ENCODE peak calls at places on chromosome 19, in ten cellular contexts. One of them, this sample, is unnamed.

GRCh38 chr19:1825909-1826556 is 14.0 kb upstream of the ATP8B3 start:
- DNase-seq in brain microvascular endothelial cell: peak; percentile 44
- DNase-seq in sigmoid colon: peak; percentile 88
- DNase-seq in DND-41: peak; percentile 79
- DNase-seq in PC-3: peak; percentile 67
- DNase-seq in neural progenitor cell: peak; percentile 89
- DNase-seq in testis: peak; percentile 89
- DNase-seq in CD4-positive, alpha-beta T cell: peak; percentile 76
- DNase-seq in colonic mucosa: peak; percentile 81
- DNase-seq in AG04450: peak; percentile 36
- DNase-seq in this sample: peak; percentile 91

GRCh38 chr19:55452381-55453325 is 8.8 kb downstream of the ISOC2 start:
- DNase-seq in brain microvascular endothelial cell: peak; percentile 75
- DNase-seq in sigmoid colon: peak; percentile 88
- DNase-seq in DND-41: peak; percentile 95
- DNase-seq in PC-3: peak; percentile 57
- DNase-seq in neural progenitor cell: peak; percentile 94
- DNase-seq in testis: peak; percentile 81
- DNase-seq in CD4-positive, alpha-beta T cell: no peak
- DNase-seq in colonic mucosa: peak; percentile 63
- DNase-seq in AG04450: peak; percentile 27
- DNase-seq in this sample: peak; percentile 65

GRCh38 chr19:16459680-16460079 is 12.1 kb downstream of the EPS15L1 start:
- DNase-seq in brain microvascular endothelial cell: no peak
- DNase-seq in sigmoid colon: no peak
- DNase-seq in DND-41: no peak
- DNase-seq in PC-3: no peak
- DNase-seq in neural progenitor cell: no peak
- DNase-seq in testis: no peak
- DNase-seq in CD4-positive, alpha-beta T cell: no peak
- DNase-seq in colonic mucosa: no peak
- DNase-seq in AG04450: no peak
- DNase-seq in this sample: no peak

GRCh38 chr19:15323496-15324235 is 8.7 kb downstream of the BRD4 start:
- DNase-seq in brain microvascular endothelial cell: no peak
- DNase-seq in sigmoid colon: peak; percentile 80
- DNase-seq in DND-41: no peak
- DNase-seq in PC-3: no peak
- DNase-seq in neural progenitor cell: no peak
- DNase-seq in testis: no peak
- DNase-seq in CD4-positive, alpha-beta T cell: no peak
- DNase-seq in colonic mucosa: peak; percentile 64
- DNase-seq in AG04450: no peak
- DNase-seq in this sample: peak; percentile 70

GRCh38 chr19:3821156-3821555 is 35.0 kb upstream of the MATK start:
- DNase-seq in brain microvascular endothelial cell: no peak
- DNase-seq in sigmoid colon: no peak
- DNase-seq in DND-41: no peak
- DNase-seq in PC-3: no peak
- DNase-seq in neural progenitor cell: no peak
- DNase-seq in testis: no peak
- DNase-seq in CD4-positive, alpha-beta T cell: no peak
- DNase-seq in colonic mucosa: no peak
- DNase-seq in AG04450: no peak
- DNase-seq in this sample: no peak

GRCh38 chr19:3520166-3521103 is 14.3 kb downstream of the FZR1 start:
- DNase-seq in brain microvascular endothelial cell: no peak
- DNase-seq in sigmoid colon: no peak
- DNase-seq in DND-41: no peak
- DNase-seq in PC-3: no peak
- DNase-seq in neural progenitor cell: no peak
- DNase-seq in testis: no peak
- DNase-seq in CD4-positive, alpha-beta T cell: no peak
- DNase-seq in colonic mucosa: no peak
- DNase-seq in AG04450: no peak
- DNase-seq in this sample: peak; percentile 30

GRCh38 chr19:5354403-5354802 is 13.8 kb upstream of the PTPRS start:
- DNase-seq in brain microvascular endothelial cell: peak; percentile 29
- DNase-seq in sigmoid colon: no peak
- DNase-seq in DND-41: peak; percentile 34
- DNase-seq in PC-3: peak; percentile 29
- DNase-seq in neural progenitor cell: peak; percentile 39
- DNase-seq in testis: no peak
- DNase-seq in CD4-positive, alpha-beta T cell: no peak
- DNase-seq in colonic mucosa: no peak
- DNase-seq in AG04450: no peak
- DNase-seq in this sample: no peak

GRCh38 chr19:5314012-5314906 is 26.4 kb downstream of the PTPRS start:
- DNase-seq in brain microvascular endothelial cell: no peak
- DNase-seq in sigmoid colon: no peak
- DNase-seq in DND-41: no peak
- DNase-seq in PC-3: no peak
- DNase-seq in neural progenitor cell: no peak
- DNase-seq in testis: no peak
- DNase-seq in CD4-positive, alpha-beta T cell: no peak
- DNase-seq in colonic mucosa: no peak
- DNase-seq in AG04450: no peak
- DNase-seq in this sample: no peak

GRCh38 chr19:56170261-56170660 is 5.5 kb upstream of the GALP start:
- DNase-seq in brain microvascular endothelial cell: peak; percentile 16
- DNase-seq in sigmoid colon: no peak
- DNase-seq in DND-41: no peak
- DNase-seq in PC-3: peak; percentile 94
- DNase-seq in neural progenitor cell: no peak
- DNase-seq in testis: no peak
- DNase-seq in CD4-positive, alpha-beta T cell: no peak
- DNase-seq in colonic mucosa: no peak
- DNase-seq in AG04450: no peak
- DNase-seq in this sample: no peak

GRCh38 chr19:46426035-46426505 is 2.7 kb downstream of the PNMA8C start:
- DNase-seq in brain microvascular endothelial cell: no peak
- DNase-seq in sigmoid colon: no peak
- DNase-seq in DND-41: no peak
- DNase-seq in PC-3: no peak
- DNase-seq in neural progenitor cell: peak; percentile 33
- DNase-seq in testis: no peak
- DNase-seq in CD4-positive, alpha-beta T cell: no peak
- DNase-seq in colonic mucosa: no peak
- DNase-seq in AG04450: no peak
- DNase-seq in this sample: peak; percentile 52

GRCh38 chr19:2048959-2049740 is 1.9 kb downstream of the MKNK2 start:
- DNase-seq in brain microvascular endothelial cell: no peak
- DNase-seq in sigmoid colon: peak; percentile 81
- DNase-seq in DND-41: no peak
- DNase-seq in PC-3: no peak
- DNase-seq in neural progenitor cell: peak; percentile 24
- DNase-seq in testis: peak; percentile 72
- DNase-seq in CD4-positive, alpha-beta T cell: no peak
- DNase-seq in colonic mucosa: no peak
- DNase-seq in AG04450: no peak
- DNase-seq in this sample: peak; percentile 86

GRCh38 chr19:5048091-5048726 is 79.3 kb downstream of the KDM4B start:
- DNase-seq in brain microvascular endothelial cell: peak; percentile 69
- DNase-seq in sigmoid colon: peak; percentile 87
- DNase-seq in DND-41: peak; percentile 57
- DNase-seq in PC-3: peak; percentile 92
- DNase-seq in neural progenitor cell: peak; percentile 90
- DNase-seq in testis: peak; percentile 86
- DNase-seq in CD4-positive, alpha-beta T cell: peak; percentile 57
- DNase-seq in colonic mucosa: peak; percentile 85
- DNase-seq in AG04450: peak; percentile 39
- DNase-seq in this sample: peak; percentile 93

GRCh38 chr19:9940778-9941177 is 4.5 kb upstream of the OLFM2 start:
- DNase-seq in brain microvascular endothelial cell: peak; percentile 41
- DNase-seq in sigmoid colon: no peak
- DNase-seq in DND-41: no peak
- DNase-seq in PC-3: no peak
- DNase-seq in neural progenitor cell: no peak
- DNase-seq in testis: no peak
- DNase-seq in CD4-positive, alpha-beta T cell: no peak
- DNase-seq in colonic mucosa: no peak
- DNase-seq in AG04450: no peak
- DNase-seq in this sample: no peak

GRCh38 chr19:16429066-16429758 is 42.6 kb downstream of the EPS15L1 start:
- DNase-seq in brain microvascular endothelial cell: no peak
- DNase-seq in sigmoid colon: peak; percentile 89
- DNase-seq in DND-41: no peak
- DNase-seq in PC-3: peak; percentile 8
- DNase-seq in neural progenitor cell: no peak
- DNase-seq in testis: peak; percentile 59
- DNase-seq in CD4-positive, alpha-beta T cell: no peak
- DNase-seq in colonic mucosa: no peak
- DNase-seq in AG04450: no peak
- DNase-seq in this sample: peak; percentile 52

GRCh38 chr19:14023404-14024235 is 4.3 kb upstream of the RLN3 start:
- DNase-seq in brain microvascular endothelial cell: peak; percentile 39
- DNase-seq in sigmoid colon: no peak
- DNase-seq in DND-41: no peak
- DNase-seq in PC-3: peak; percentile 72
- DNase-seq in neural progenitor cell: peak; percentile 74
- DNase-seq in testis: peak; percentile 37
- DNase-seq in CD4-positive, alpha-beta T cell: no peak
- DNase-seq in colonic mucosa: peak; percentile 72
- DNase-seq in AG04450: no peak
- DNase-seq in this sample: peak; percentile 58
- TF ChIP-seq CTCF in brain microvascular endothelial cell: peak; percentile 75
- TF ChIP-seq CTCF in sigmoid colon: no peak
- TF ChIP-seq CTCF in DND-41: no peak
- TF ChIP-seq CTCF in PC-3: peak; percentile 75
- TF ChIP-seq CTCF in neural progenitor cell: peak; percentile 66
- TF ChIP-seq CTCF in testis: peak; percentile 37
- TF ChIP-seq CTCF in CD4-positive, alpha-beta T cell: peak; percentile 26
- TF ChIP-seq CTCF in colonic mucosa: peak; percentile 41
- TF ChIP-seq CTCF in AG04450: peak; percentile 38
- TF ChIP-seq CTCF in this sample: peak; percentile 31

DNA sequence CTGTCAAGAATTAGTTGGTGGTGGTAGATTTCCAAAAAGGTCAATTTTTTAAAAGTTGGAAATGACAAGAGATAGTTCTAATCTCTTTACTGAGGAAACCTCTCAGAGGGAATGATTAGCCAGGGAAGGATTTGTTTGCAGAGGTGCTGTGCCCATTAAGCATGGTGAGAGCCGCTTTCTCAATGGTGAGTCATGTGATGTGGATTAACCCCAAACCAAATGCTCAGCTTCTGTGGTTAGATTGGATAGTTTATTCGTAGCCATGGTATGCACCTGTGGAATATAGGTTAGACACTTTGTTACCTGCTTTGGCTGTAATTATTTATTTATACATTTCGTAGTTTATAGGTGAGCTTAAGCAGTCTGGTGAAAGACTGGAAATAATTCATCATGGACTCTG is 7.1 kb downstream of the HNRNPM start:
- DNase-seq in brain microvascular endothelial cell: peak; percentile 30
- DNase-seq in sigmoid colon: peak; percentile 34
- DNase-seq in DND-41: no peak
- DNase-seq in PC-3: peak; percentile 96
- DNase-seq in neural progenitor cell: peak; percentile 40
- DNase-seq in testis: no peak
- DNase-seq in CD4-positive, alpha-beta T cell: no peak
- DNase-seq in colonic mucosa: no peak
- DNase-seq in AG04450: no peak
- DNase-seq in this sample: no peak
- H3K27ac ChIP-seq in brain microvascular endothelial cell: no peak overlapping the region
- H3K27ac ChIP-seq in sigmoid colon: no peak overlapping the region
- H3K27ac ChIP-seq in DND-41: no peak overlapping the region
- H3K27ac ChIP-seq in PC-3: peak overlapping the region; percentile 30
- H3K27ac ChIP-seq in neural progenitor cell: peak overlapping the region; percentile 60
- H3K27ac ChIP-seq in testis: no peak overlapping the region
- H3K27ac ChIP-seq in CD4-positive, alpha-beta T cell: no peak overlapping the region
- H3K27ac ChIP-seq in colonic mucosa: no peak overlapping the region
- H3K27ac ChIP-seq in AG04450: no peak overlapping the region
- H3K27ac ChIP-seq in this sample: no peak overlapping the region

GRCh38 chr19:11797491-11797890 is 832 bp upstream of the ZNF491 start:
- DNase-seq in brain microvascular endothelial cell: peak; percentile 64
- DNase-seq in sigmoid colon: peak; percentile 94
- DNase-seq in DND-41: peak; percentile 88
- DNase-seq in PC-3: peak; percentile 96
- DNase-seq in neural progenitor cell: peak; percentile 88
- DNase-seq in testis: peak; percentile 91
- DNase-seq in CD4-positive, alpha-beta T cell: peak; percentile 58
- DNase-seq in colonic mucosa: peak; percentile 96
- DNase-seq in AG04450: peak; percentile 77
- DNase-seq in this sample: peak; percentile 93

GRCh38 chr19:11792942-11793341 is 5.4 kb upstream of the ZNF491 start:
- DNase-seq in brain microvascular endothelial cell: no peak
- DNase-seq in sigmoid colon: no peak
- DNase-seq in DND-41: no peak
- DNase-seq in PC-3: no peak
- DNase-seq in neural progenitor cell: no peak
- DNase-seq in testis: no peak
- DNase-seq in CD4-positive, alpha-beta T cell: no peak
- DNase-seq in colonic mucosa: no peak
- DNase-seq in AG04450: no peak
- DNase-seq in this sample: no peak

DNA sequence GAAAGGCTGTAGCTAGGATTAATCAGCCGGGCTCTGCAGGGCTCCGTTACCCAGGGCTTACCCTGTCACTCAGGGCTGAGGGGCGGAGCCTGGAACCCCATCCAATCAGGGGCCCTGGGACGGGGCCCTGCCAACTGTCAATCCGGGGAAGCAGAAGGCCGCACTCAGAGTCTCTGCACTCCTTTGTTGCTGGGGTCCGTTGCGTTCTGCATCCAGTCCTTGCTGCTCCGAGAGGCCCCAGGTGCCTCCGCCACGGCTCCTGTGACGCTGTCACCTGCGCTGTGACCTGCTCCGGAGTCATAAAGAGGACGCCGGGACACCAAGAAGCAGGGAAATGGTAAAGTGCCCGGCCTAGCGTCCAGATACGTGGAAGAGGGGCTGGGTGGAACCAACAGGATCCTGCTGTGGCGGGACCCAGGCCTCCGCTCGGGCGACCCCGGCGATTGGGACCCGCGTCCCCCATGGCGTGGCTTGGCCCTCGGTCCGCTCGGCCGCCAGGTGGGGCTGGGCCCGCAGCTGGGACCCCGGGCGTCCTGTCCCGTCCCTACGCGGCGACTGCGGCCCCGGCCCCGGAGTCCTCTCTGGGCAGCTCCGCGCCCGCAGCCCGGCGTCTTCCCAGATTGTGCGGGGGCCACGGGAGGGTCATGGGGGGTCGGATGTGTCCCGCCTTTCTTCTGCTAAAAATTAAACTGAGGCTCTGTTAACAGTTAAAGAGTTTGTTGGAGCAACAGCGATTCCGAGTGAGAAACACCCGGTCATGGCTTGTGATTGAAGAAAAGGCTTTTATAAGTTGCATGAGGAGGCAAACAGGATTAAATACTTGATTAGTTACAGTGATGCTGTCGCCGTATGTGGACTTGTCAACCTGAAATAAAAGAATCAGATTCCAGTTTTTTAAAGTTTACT is at the start of gene ZNF491:
- DNase-seq in brain microvascular endothelial cell: peak; percentile 88
- DNase-seq in sigmoid colon: peak; percentile 95
- DNase-seq in DND-41: peak; percentile 93
- DNase-seq in PC-3: peak; percentile 90
- DNase-seq in neural progenitor cell: peak; percentile 99
- DNase-seq in testis: peak; percentile 95
- DNase-seq in CD4-positive, alpha-beta T cell: peak; percentile 76
- DNase-seq in colonic mucosa: peak; percentile 97
- DNase-seq in AG04450: peak; percentile 61
- DNase-seq in this sample: peak; percentile 97
- TF ChIP-seq CTCF in brain microvascular endothelial cell: peak; percentile 26
- TF ChIP-seq CTCF in sigmoid colon: no peak
- TF ChIP-seq CTCF in DND-41: peak; percentile 49
- TF ChIP-seq CTCF in PC-3: peak; percentile 57
- TF ChIP-seq CTCF in neural progenitor cell: peak; percentile 54
- TF ChIP-seq CTCF in testis: no peak
- TF ChIP-seq CTCF in CD4-positive, alpha-beta T cell: no peak
- TF ChIP-seq CTCF in colonic mucosa: no peak
- TF ChIP-seq CTCF in AG04450: no peak
- TF ChIP-seq CTCF in this sample: no peak

GRCh38 chr19:45114116-45114515 is 21.1 kb downstream of the PPP1R37 start:
- DNase-seq in brain microvascular endothelial cell: no peak
- DNase-seq in sigmoid colon: no peak
- DNase-seq in DND-41: no peak
- DNase-seq in PC-3: no peak
- DNase-seq in neural progenitor cell: no peak
- DNase-seq in testis: no peak
- DNase-seq in CD4-positive, alpha-beta T cell: no peak
- DNase-seq in colonic mucosa: no peak
- DNase-seq in AG04450: no peak
- DNase-seq in this sample: no peak
- H3K27ac ChIP-seq in brain microvascular endothelial cell: no peak overlapping the region
- H3K27ac ChIP-seq in sigmoid colon: no peak overlapping the region
- H3K27ac ChIP-seq in DND-41: no peak overlapping the region
- H3K27ac ChIP-seq in PC-3: no peak overlapping the region
- H3K27ac ChIP-seq in neural progenitor cell: no peak overlapping the region
- H3K27ac ChIP-seq in testis: no peak overlapping the region
- H3K27ac ChIP-seq in CD4-positive, alpha-beta T cell: no peak overlapping the region
- H3K27ac ChIP-seq in colonic mucosa: no peak overlapping the region
- H3K27ac ChIP-seq in AG04450: no peak overlapping the region
- H3K27ac ChIP-seq in this sample: peak overlapping the region; percentile 28

This sample was measured in pancreas.